ENCODE peak calls at places on chromosomes 2 and 18, in nine cellular contexts. D is adipocyte, C is kidney, P is heart left ventricle, L is body of pancreas, Y is HepG2, H is transverse colon, V is tibial artery, E is K562. T is an unnamed sample. For H3K9me3 and H3K36me3, the result is how much of the 10 kb centered on the place peaks cover.

GRCh38 chr2:121977326-121977725 is 221.9 kb downstream of the TSN start:
- DNase-seq in D (peak), C (no peak), P (no peak), L (no peak), Y (no peak), H (no peak), V (no peak), E (no peak), T (no peak)

GRCh38 chr2:44358498-44358897 is 2.8 kb downstream of the PREPL start:
- DNase-seq in D (peak), C (no peak), P (peak), L (peak), Y (no peak), H (peak), V (no peak), E (no peak), T (peak)

GRCh38 chr2:36886664-36887063 is 79.7 kb downstream of the STRN start:
- DNase-seq in D (peak), C (no peak), P (no peak), L (no peak), Y (no peak), H (no peak), V (no peak), E (no peak), T (no peak)

GRCh38 chr18:490024-490366 is 10.5 kb downstream of the COLEC12 start:
- DNase-seq in D (no peak), C (no peak), P (no peak), L (no peak), Y (no peak), H (no peak), V (no peak), E (no peak), T (peak)

GRCh38 chr18:26791676-26792075 is 73.8 kb downstream of the AQP4 start:
- DNase-seq in D (no peak), C (no peak), P (no peak), L (no peak), Y (no peak), H (no peak), V (no peak), E (no peak), T (no peak)

GRCh38 chr2:200297100-200297499 is 9.4 kb upstream of the SPATS2L start:
- DNase-seq in D (no peak), C (no peak), P (no peak), L (no peak), Y (no peak), H (no peak), V (no peak), E (no peak), T (no peak)

GRCh38 chr2:182858671-182859070 is 7.8 kb downstream of the FRZB start:
- DNase-seq in D (no peak), C (no peak), P (no peak), L (no peak), Y (no peak), H (no peak), V (no peak), E (no peak), T (no peak)

GRCh38 chr2:238021327-238021726 is 39.5 kb upstream of the SCLY start:
- DNase-seq in D (no peak), C (no peak), P (no peak), L (no peak), Y (no peak), H (no peak), V (no peak), E (no peak), T (no peak)

GRCh38 chr2:127628767-127629614 is 17.0 kb upstream of the GPR17 start:
- DNase-seq in D (no peak), C (peak), P (no peak), L (no peak), Y (no peak), H (no peak), V (peak), E (no peak), T (no peak)

GRCh38 chr2:61898810-61899209 is 6.7 kb upstream of the COMMD1 start:
- DNase-seq in D (peak), C (no peak), P (no peak), L (no peak), Y (peak), H (no peak), V (no peak), E (no peak), T (peak)

GRCh38 chr18:42052137-42052708 is 97.2 kb downstream of the PIK3C3 start:
- DNase-seq in D (peak), C (no peak), P (no peak), L (no peak), Y (no peak), H (no peak), V (no peak), E (no peak), T (peak)

GRCh38 chr2:218261424-218262273 is 834 bp downstream of the GPBAR1 start:
- DNase-seq in D (no peak), C (no peak), P (no peak), L (no peak), Y (no peak), H (no peak), V (peak), E (no peak), T (no peak)

GRCh38 chr2:238302076-238302475 is 13.7 kb upstream of the PER2 start:
- DNase-seq in D (peak), C (no peak), P (no peak), L (no peak), Y (no peak), H (no peak), V (no peak), E (no peak), T (no peak)

GRCh38 chr2:38076250-38076709 is 329 bp upstream of the CYP1B1 start:
- DNase-seq in D (peak), C (peak), P (peak), L (peak), Y (no peak), H (peak), V (peak), E (no peak), T (peak)

GRCh38 chr18:9951022-9951859 is 37.4 kb downstream of the VAPA start:
- DNase-seq in D (peak), C (no peak), P (no peak), L (no peak), Y (peak), H (peak), V (no peak), E (peak), T (peak)

GRCh38 chr2:165406053-165406628 is 63.4 kb upstream of the CSRNP3 start:
- DNase-seq in D (peak), C (no peak), P (no peak), L (no peak), Y (no peak), H (no peak), V (no peak), E (no peak), T (no peak)

GRCh38 chr18:63257453-63257852 is 62.1 kb downstream of the BCL2 start:
- DNase-seq in D (no peak), C (no peak), P (no peak), L (no peak), Y (no peak), H (no peak), V (no peak), E (no peak), T (no peak)

GRCh38 chr2:89784960-89785359 is 1093.5 kb downstream of the RPIA start:
- DNase-seq in D (no peak), C (no peak), P (no peak), L (no peak), Y (no peak), H (no peak), V (no peak), E (no peak), T (no peak)

GRCh38 chr2:89780318-89780717 is 1088.8 kb downstream of the RPIA start:
- DNase-seq in D (no peak), C (no peak), P (no peak), L (no peak), Y (no peak), H (no peak), V (no peak), E (no peak), T (no peak)

DNA sequence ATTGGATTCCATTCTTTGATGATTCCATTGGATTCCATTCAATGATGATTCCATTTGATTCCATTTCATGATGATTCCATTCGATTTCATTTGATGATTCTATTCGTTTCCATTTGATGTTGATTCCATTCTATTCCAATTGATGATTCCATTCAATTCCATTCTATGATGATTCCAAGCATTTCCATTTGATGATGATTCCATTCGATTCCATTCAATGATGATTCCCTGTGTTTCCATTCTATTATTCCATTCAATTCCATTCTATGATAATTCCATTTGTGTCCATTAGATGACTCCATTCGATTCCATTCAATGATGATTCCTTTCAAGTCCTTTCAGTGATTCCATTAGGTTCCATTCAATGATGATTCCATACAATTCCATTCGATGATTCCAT is 1090.5 kb downstream of the RPIA start:
- DNase-seq in D (no peak), C (no peak), P (no peak), L (no peak), Y (no peak), H (no peak), V (no peak), E (no peak), T (no peak)
- H3K9me3 ChIP-seq in D (half or more), C (under half), P (half or more), L (under half), Y (half or more), H (under half), V (half or more), E (under half), T (half or more)

GRCh38 chr2:100106460-100106859 is 35.9 kb downstream of the AFF3 start:
- DNase-seq in D (no peak), C (no peak), P (no peak), L (no peak), Y (no peak), H (peak), V (no peak), E (no peak), T (no peak)
- H3K4me3 ChIP-seq in D (no peak), C (no peak), P (no peak), L (no peak), Y (no peak), H (no peak), V (no peak), E (no peak), T (no peak)

GRCh38 chr2:27038631-27039339 is 6.0 kb downstream of the TMEM214 start:
- DNase-seq in D (no peak), C (no peak), P (no peak), L (no peak), Y (no peak), H (no peak), V (no peak), E (no peak), T (no peak)

GRCh38 chr2:27040282-27040681 is 7.5 kb downstream of the TMEM214 start:
- DNase-seq in D (no peak), C (no peak), P (no peak), L (no peak), Y (no peak), H (no peak), V (no peak), E (no peak), T (no peak)

GRCh38 chr2:27041708-27042107 is 8.9 kb downstream of the TMEM214 start:
- DNase-seq in D (no peak), C (no peak), P (no peak), L (no peak), Y (no peak), H (no peak), V (no peak), E (no peak), T (no peak)

GRCh38 chr2:27039426-27039825 is 6.7 kb downstream of the TMEM214 start:
- DNase-seq in D (no peak), C (no peak), P (no peak), L (no peak), Y (no peak), H (no peak), V (no peak), E (no peak), T (no peak)

DNA sequence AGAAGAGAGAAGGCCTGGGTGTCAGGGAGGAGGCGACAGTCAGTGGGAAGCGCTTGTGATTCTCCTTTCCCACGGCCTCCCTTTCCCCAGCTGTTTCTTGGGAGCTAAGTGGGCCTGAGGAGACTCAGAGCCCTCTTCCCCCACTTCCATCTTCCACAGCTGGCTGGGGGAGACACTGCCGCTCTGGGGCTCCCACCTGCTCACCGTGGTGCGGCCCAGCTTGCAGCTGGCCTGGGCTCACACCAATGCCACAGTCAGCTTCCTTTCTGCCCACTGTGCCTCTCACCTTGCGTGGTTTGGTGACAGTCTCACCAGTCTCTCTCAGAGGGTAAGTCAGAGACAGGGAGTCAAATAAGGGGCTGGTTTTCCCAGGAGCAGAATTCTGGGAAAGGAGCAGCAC is 7.1 kb downstream of the TMEM214 start:
- DNase-seq in D (no peak), C (no peak), P (no peak), L (no peak), Y (no peak), H (no peak), V (no peak), E (no peak), T (no peak)
- H3K36me3 ChIP-seq in D (half or more), C (under half), P (under half), L (under half), Y (half or more), H (under half), V (half or more), E (half or more), T (under half)

GRCh38 chr2:239433777-239434396 is 33.1 kb upstream of the HDAC4 start:
- DNase-seq in D (no peak), C (no peak), P (no peak), L (no peak), Y (no peak), H (no peak), V (no peak), E (no peak), T (no peak)
- H3K9me3 ChIP-seq in D (under half), C (under half), P (under half), L (under half), Y (under half), H (under half), V (under half), E (under half), T (under half)

DNA sequence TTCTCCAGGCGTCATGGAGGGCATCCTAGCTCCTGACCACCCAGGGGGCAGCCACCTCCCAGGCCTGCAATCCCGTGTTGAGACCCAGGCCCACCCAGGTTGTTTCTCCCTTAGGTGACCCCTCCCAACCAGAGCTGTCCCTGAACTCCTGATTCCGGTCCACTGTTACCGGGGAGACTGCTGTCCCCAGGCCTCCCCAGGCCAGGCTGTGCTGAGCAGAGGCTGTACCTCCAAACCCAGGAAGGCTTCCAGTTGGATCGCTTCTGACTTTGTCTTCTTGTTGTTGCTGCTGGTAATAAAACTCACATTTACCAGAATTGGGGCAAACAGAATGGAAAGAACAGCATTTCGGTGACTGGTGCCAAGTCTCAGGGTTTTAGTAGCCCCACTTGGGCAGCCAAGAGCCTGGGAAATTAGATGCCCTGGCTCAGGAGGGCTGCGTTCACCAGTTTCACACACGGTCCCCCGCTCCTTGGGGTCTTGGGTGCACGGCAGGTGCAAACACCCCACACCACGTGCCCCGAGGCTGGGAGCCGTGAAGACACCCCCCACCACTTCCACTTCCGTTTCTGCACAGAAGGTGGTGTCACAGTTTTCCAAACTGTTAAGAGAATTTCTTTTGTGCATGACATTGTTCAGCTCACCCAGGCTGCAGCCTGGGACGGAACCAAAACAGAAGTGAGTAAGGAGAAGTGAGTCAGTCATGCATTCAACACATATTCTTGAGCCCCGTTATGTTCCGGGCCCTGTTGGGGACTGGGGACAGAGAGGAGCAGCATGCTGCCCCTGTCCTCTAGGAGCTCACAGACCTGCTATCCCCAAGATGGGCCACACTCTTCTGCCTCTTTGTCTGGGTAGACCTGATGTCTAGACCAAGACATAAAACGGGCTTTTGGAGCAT is 29.4 kb downstream of the ITM2C start:
- DNase-seq in D (no peak), C (peak), P (no peak), L (peak), Y (no peak), H (peak), V (peak), E (no peak), T (no peak)
- H3K4me3 ChIP-seq in D (no peak), C (no peak), P (no peak), L (no peak), Y (no peak), H (no peak), V (no peak), E (no peak), T (no peak)

GRCh38 chr2:99425022-99425421 is 64.8 kb downstream of the REV1 start:
- DNase-seq in D (peak), C (no peak), P (no peak), L (no peak), Y (no peak), H (no peak), V (no peak), E (no peak), T (peak)

GRCh38 chr2:99431587-99432275 is 58.1 kb downstream of the REV1 start:
- DNase-seq in D (peak), C (no peak), P (no peak), L (no peak), Y (no peak), H (no peak), V (no peak), E (no peak), T (no peak)

GRCh38 chr2:99430614-99431258 is 59.1 kb downstream of the REV1 start:
- DNase-seq in D (peak), C (no peak), P (no peak), L (no peak), Y (no peak), H (no peak), V (no peak), E (no peak), T (peak)
- H3K36me3 ChIP-seq in D (under half), C (under half), P (under half), L (under half), Y (under half), H (under half), V (under half), E (half or more), T (under half)

DNA sequence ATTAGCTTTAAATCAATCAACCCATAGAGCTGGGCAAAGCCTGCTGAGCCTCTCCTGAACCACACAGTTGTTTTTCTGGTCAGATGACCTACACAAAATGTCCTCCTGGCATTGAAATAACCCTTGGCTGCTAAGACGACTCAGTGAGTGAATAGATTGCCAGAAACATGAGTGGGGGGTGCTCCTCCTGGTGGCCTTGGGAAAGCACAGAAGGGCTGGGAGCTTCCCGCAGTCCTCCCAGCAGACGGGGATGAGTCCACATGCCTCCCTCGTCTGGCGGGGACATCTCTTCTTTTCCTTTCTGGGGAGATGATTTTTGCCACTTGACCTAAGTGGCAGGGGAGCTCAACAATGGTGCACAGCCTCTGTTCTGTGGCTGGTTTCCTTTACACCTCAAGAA is 15.0 kb downstream of the MAL start:
- DNase-seq in D (no peak), C (no peak), P (no peak), L (no peak), Y (no peak), H (no peak), V (no peak), E (no peak), T (no peak)
- H3K9me3 ChIP-seq in D (under half), C (under half), P (under half), L (under half), Y (under half), H (under half), V (under half), E (under half), T (under half)